ENCODE peak calls at places on chromosomes 11 and 22, in four cellular contexts. One of them, this sample, is unnamed.

GRCh38 chr11:75068559-75068958 is 28.1 kb downstream of the OR2AT4 start:
- DNase-seq in GM12878: no peak
- DNase-seq in HepG2: no peak
- DNase-seq in K562: no peak
- DNase-seq in this sample: no peak

GRCh38 chr11:10325398-10326079 is 20.7 kb downstream of the ADM start:
- DNase-seq in GM12878: no peak
- DNase-seq in HepG2: no peak
- DNase-seq in K562: no peak
- DNase-seq in this sample: no peak

GRCh38 chr11:19633276-19633675 is 79.4 kb upstream of the NAV2 start:
- DNase-seq in GM12878: no peak
- DNase-seq in HepG2: no peak
- DNase-seq in K562: no peak
- DNase-seq in this sample: no peak

GRCh38 chr11:2850366-2850765 is 35.2 kb downstream of the CDKN1C start:
- DNase-seq in GM12878: no peak
- DNase-seq in HepG2: no peak
- DNase-seq in K562: no peak
- DNase-seq in this sample: no peak

GRCh38 chr11:8963569-8964323 is 496 bp downstream of the TMEM9B start:
- DNase-seq in GM12878: peak; percentile 37
- DNase-seq in HepG2: peak; percentile 70
- DNase-seq in K562: peak; percentile 68
- DNase-seq in this sample: peak; percentile 71

GRCh38 chr11:36540998-36541397 is 26.8 kb upstream of the RAG1 start:
- DNase-seq in GM12878: peak; percentile 32
- DNase-seq in HepG2: peak; percentile 32
- DNase-seq in K562: peak; percentile 25
- DNase-seq in this sample: peak; percentile 33

GRCh38 chr22:44392446-44392921 is 79.7 kb upstream of the SHISAL1 start:
- DNase-seq in GM12878: no peak
- DNase-seq in HepG2: no peak
- DNase-seq in K562: no peak
- DNase-seq in this sample: no peak

GRCh38 chr22:39266398-39267030 is 21.7 kb upstream of the PDGFB start:
- DNase-seq in GM12878: peak; percentile 96
- DNase-seq in HepG2: peak; percentile 76
- DNase-seq in K562: no peak
- DNase-seq in this sample: no peak

GRCh38 chr11:16820324-16821092 is 82.1 kb downstream of the C11orf58 start:
- DNase-seq in GM12878: peak; percentile 42
- DNase-seq in HepG2: peak; percentile 62
- DNase-seq in K562: peak; percentile 69
- DNase-seq in this sample: peak; percentile 78

GRCh38 chr22:48157676-48158075 is 1395.2 kb downstream of the TBC1D22A start:
- DNase-seq in GM12878: no peak
- DNase-seq in HepG2: no peak
- DNase-seq in K562: no peak
- DNase-seq in this sample: no peak

GRCh38 chr11:7846003-7846402 is 49.3 kb upstream of the OR5P2 start:
- DNase-seq in GM12878: no peak
- DNase-seq in HepG2: no peak
- DNase-seq in K562: no peak
- DNase-seq in this sample: no peak

GRCh38 chr11:20367313-20367948 is 3.9 kb downstream of the HTATIP2 start:
- DNase-seq in GM12878: no peak
- DNase-seq in HepG2: peak; percentile 24
- DNase-seq in K562: peak; percentile 80
- DNase-seq in this sample: peak; percentile 28

GRCh38 chr11:11047851-11048610 is 190.2 kb upstream of the ZBED5 start:
- DNase-seq in GM12878: no peak
- DNase-seq in HepG2: no peak
- DNase-seq in K562: no peak
- DNase-seq in this sample: no peak

GRCh38 chr11:64960719-64961118 is 11.2 kb downstream of the MAJIN start:
- DNase-seq in GM12878: no peak
- DNase-seq in HepG2: peak; percentile 9
- DNase-seq in K562: peak; percentile 24
- DNase-seq in this sample: no peak

GRCh38 chr22:17980638-17981051 is 43.7 kb downstream of the MICAL3 start:
- DNase-seq in GM12878: no peak
- DNase-seq in HepG2: no peak
- DNase-seq in K562: peak; percentile 92
- DNase-seq in this sample: no peak

GRCh38 chr22:32926600-32926999 is 125.1 kb downstream of the TIMP3 start:
- DNase-seq in GM12878: no peak
- DNase-seq in HepG2: peak; percentile 44
- DNase-seq in K562: peak; percentile 26
- DNase-seq in this sample: peak; percentile 41

GRCh38 chr11:85647604-85648299 is at the start of gene TMEM126A:
- DNase-seq in GM12878: peak; percentile 64
- DNase-seq in HepG2: peak; percentile 86
- DNase-seq in K562: peak; percentile 88
- DNase-seq in this sample: peak; percentile 85

GRCh38 chr22:27474711-27475547 is 326.6 kb downstream of the MN1 start:
- DNase-seq in GM12878: no peak
- DNase-seq in HepG2: no peak
- DNase-seq in K562: no peak
- DNase-seq in this sample: no peak

GRCh38 chr11:66579017-66579606 is 10.7 kb upstream of the CTSF start:
- DNase-seq in GM12878: no peak
- DNase-seq in HepG2: peak; percentile 52
- DNase-seq in K562: peak; percentile 82
- DNase-seq in this sample: peak; percentile 87

GRCh38 chr11:61793829-61794204 is 1.1 kb downstream of the FEN1 start:
- DNase-seq in GM12878: no peak
- DNase-seq in HepG2: no peak
- DNase-seq in K562: no peak
- DNase-seq in this sample: no peak

GRCh38 chr11:14908214-14908880 is 16.3 kb upstream of the CYP2R1 start:
- DNase-seq in GM12878: no peak
- DNase-seq in HepG2: peak; percentile 44
- DNase-seq in K562: peak; percentile 45
- DNase-seq in this sample: peak; percentile 41

GRCh38 chr22:50531546-50532352 is 1.9 kb upstream of the TYMP start:
- DNase-seq in GM12878: no peak
- DNase-seq in HepG2: no peak
- DNase-seq in K562: no peak
- DNase-seq in this sample: no peak

GRCh38 chr22:44133901-44134511 is 46.7 kb upstream of the PARVG start:
- DNase-seq in GM12878: no peak
- DNase-seq in HepG2: no peak
- DNase-seq in K562: no peak
- DNase-seq in this sample: no peak

GRCh38 chr22:40482391-40482790 is 112.0 kb downstream of the SGSM3 start:
- DNase-seq in GM12878: no peak
- DNase-seq in HepG2: no peak
- DNase-seq in K562: no peak
- DNase-seq in this sample: no peak

GRCh38 chr11:44936527-44936926 is 14.2 kb downstream of the TP53I11 start:
- DNase-seq in GM12878: no peak
- DNase-seq in HepG2: peak; percentile 50
- DNase-seq in K562: peak; percentile 75
- DNase-seq in this sample: peak; percentile 80

GRCh38 chr11:486189-486588 is 20.9 kb downstream of the RNH1 start:
- DNase-seq in GM12878: no peak
- DNase-seq in HepG2: no peak
- DNase-seq in K562: no peak
- DNase-seq in this sample: no peak

DNA sequence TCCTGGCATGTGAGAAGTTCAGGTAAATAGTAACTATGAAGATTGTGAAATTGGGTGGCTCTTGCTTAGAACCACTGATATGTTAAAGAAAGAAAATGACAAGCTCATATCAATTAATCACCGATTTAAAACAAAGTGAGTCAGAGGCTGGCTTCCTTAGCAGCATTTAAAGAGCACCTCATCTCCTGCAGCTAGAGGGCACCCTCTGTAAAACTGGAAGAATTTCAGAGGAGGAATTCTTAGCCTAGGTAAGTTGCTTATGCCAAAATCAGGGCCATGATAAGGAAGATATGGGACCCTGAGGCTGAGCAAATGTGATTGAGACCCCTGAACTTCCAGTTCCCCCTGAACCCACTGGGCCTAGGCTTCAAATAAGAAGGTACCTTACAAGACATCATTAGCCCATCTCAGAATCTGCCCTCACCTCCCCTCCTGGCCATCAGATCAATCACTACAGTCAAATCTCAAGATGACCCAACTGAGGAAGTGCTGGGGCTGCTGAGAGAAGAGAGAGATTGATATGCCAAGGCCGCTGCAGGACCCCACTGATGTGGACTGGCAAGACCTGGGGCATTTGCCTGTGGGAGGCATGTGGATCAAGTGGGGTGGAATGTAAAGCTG is 8.6 kb upstream of the CD3E start:
- DNase-seq in GM12878: no peak
- DNase-seq in HepG2: peak; percentile 28
- DNase-seq in K562: peak; percentile 32
- DNase-seq in this sample: no peak
- TF ChIP-seq SP1 in GM12878: no peak
- TF ChIP-seq SP1 in HepG2: no peak
- TF ChIP-seq SP1 in K562: no peak
- TF ChIP-seq SP1 in this sample: no peak

GRCh38 chr22:47111626-47112373 is 349.4 kb downstream of the TBC1D22A start:
- DNase-seq in GM12878: no peak
- DNase-seq in HepG2: no peak
- DNase-seq in K562: no peak
- DNase-seq in this sample: no peak
- TF ChIP-seq TARDBP in GM12878: no peak
- TF ChIP-seq TARDBP in HepG2: no peak
- TF ChIP-seq TARDBP in K562: no peak
- TF ChIP-seq TARDBP in this sample: no peak

DNA sequence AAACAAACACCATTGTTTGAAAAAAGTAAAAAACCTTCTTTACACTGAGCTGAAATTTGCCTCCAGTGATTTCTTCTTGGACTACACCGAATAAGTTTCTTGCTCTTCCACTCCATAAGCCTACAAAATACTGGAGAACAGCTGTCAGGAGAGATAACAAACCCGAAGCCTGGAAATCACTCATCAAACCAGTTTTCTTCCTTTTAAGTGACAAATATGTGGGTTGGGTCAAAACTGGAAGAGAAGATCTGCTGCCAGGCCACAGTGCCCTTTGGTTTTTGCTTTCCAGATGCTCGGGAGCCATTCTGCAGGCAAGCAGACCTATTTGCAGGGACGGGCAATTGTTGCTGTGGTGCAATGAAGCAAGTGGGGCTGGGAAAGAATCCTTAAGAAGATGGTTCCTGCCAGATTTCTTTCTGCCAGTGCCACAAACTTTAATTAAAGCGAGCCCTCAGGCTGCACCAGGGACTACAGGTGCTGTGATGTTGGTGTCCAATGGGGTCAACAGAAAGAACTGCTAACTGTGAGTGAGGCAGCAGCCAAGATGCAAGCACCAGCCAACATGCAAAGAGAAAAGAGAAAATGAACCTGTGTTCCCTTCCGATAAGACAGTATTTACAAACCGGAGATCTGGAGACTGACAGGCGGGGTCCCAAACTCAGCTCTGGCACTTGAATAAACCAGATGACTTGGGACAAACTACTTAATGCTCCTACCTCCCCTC is 44.8 kb upstream of the SMCO4 start:
- DNase-seq in GM12878: no peak
- DNase-seq in HepG2: no peak
- DNase-seq in K562: peak; percentile 49
- DNase-seq in this sample: no peak
- TF ChIP-seq SP1 in GM12878: no peak
- TF ChIP-seq SP1 in HepG2: no peak
- TF ChIP-seq SP1 in K562: no peak
- TF ChIP-seq SP1 in this sample: no peak

GRCh38 chr11:72851726-72852125 is 37.5 kb downstream of the ATG16L2 start:
- DNase-seq in GM12878: no peak
- DNase-seq in HepG2: no peak
- DNase-seq in K562: no peak
- DNase-seq in this sample: no peak

GRCh38 chr11:72844356-72844755 is 30.1 kb downstream of the ATG16L2 start:
- DNase-seq in GM12878: no peak
- DNase-seq in HepG2: no peak
- DNase-seq in K562: no peak
- DNase-seq in this sample: no peak

GRCh38 chr11:72850832-72851231 is 36.6 kb downstream of the ATG16L2 start:
- DNase-seq in GM12878: no peak
- DNase-seq in HepG2: no peak
- DNase-seq in K562: no peak
- DNase-seq in this sample: no peak

GRCh38 chr11:72848846-72849466 is 34.7 kb downstream of the ATG16L2 start:
- DNase-seq in GM12878: no peak
- DNase-seq in HepG2: peak; percentile 29
- DNase-seq in K562: peak; percentile 60
- DNase-seq in this sample: peak; percentile 54
- TF ChIP-seq TARDBP in GM12878: no peak
- TF ChIP-seq TARDBP in HepG2: no peak
- TF ChIP-seq TARDBP in K562: no peak
- TF ChIP-seq TARDBP in this sample: no peak

DNA sequence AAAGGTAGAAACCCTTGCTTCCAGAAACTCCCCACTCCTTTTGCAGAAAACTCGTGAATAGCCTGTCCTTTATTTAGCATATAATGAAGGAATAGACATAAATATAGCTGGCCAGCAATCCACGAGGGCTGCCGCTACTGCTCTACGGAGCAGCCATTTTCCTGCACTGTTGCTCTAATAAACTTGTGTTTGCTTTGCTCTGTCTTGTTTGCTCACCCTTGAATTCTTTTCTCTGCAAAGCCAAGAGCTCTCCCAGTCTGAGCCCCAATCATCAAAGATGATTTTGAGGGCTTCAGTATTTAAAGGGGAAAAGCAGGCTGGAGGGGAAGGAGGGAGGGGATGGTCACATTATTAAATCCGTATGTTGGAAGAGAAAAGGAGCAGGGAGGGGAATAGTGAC is 16.6 kb upstream of the CHKA start:
- DNase-seq in GM12878: no peak
- DNase-seq in HepG2: peak; percentile 81
- DNase-seq in K562: no peak
- DNase-seq in this sample: no peak
- TF ChIP-seq SP1 in GM12878: no peak
- TF ChIP-seq SP1 in HepG2: no peak
- TF ChIP-seq SP1 in K562: no peak
- TF ChIP-seq SP1 in this sample: no peak